ENCODE peak calls at places on chromosome 15, in ten cellular contexts. One of them, this sample, is unnamed. For H3K4me1, the result is how much of the 10 kb centered on the place peaks cover.

GRCh38 chr15:88125578-88125977 is 131.0 kb downstream of the NTRK3 start:
- DNase-seq in ovary: no peak
- DNase-seq in H9: no peak
- DNase-seq in SJSA1: no peak
- DNase-seq in cardiac muscle cell: no peak
- DNase-seq in right cardiac atrium: peak
- DNase-seq in breast epithelium: no peak
- DNase-seq in lower lobe of right lung: no peak
- DNase-seq in suprapubic skin: no peak
- DNase-seq in stomach: no peak
- DNase-seq in this sample: no peak

GRCh38 chr15:27250223-27250622 is 279.2 kb downstream of the GABRG3 start:
- DNase-seq in ovary: no peak
- DNase-seq in H9: no peak
- DNase-seq in SJSA1: no peak
- DNase-seq in cardiac muscle cell: no peak
- DNase-seq in right cardiac atrium: no peak
- DNase-seq in breast epithelium: no peak
- DNase-seq in lower lobe of right lung: no peak
- DNase-seq in suprapubic skin: no peak
- DNase-seq in stomach: no peak
- DNase-seq in this sample: no peak

GRCh38 chr15:44193651-44194396 is 1.2 kb downstream of the FRMD5 start:
- DNase-seq in ovary: no peak
- DNase-seq in H9: peak
- DNase-seq in SJSA1: no peak
- DNase-seq in cardiac muscle cell: peak
- DNase-seq in right cardiac atrium: no peak
- DNase-seq in breast epithelium: no peak
- DNase-seq in lower lobe of right lung: no peak
- DNase-seq in suprapubic skin: no peak
- DNase-seq in stomach: no peak
- DNase-seq in this sample: no peak

GRCh38 chr15:92878593-92879053 is 21.5 kb upstream of the CHD2 start:
- DNase-seq in ovary: no peak
- DNase-seq in H9: no peak
- DNase-seq in SJSA1: no peak
- DNase-seq in cardiac muscle cell: no peak
- DNase-seq in right cardiac atrium: no peak
- DNase-seq in breast epithelium: no peak
- DNase-seq in lower lobe of right lung: no peak
- DNase-seq in suprapubic skin: no peak
- DNase-seq in stomach: no peak
- DNase-seq in this sample: no peak

GRCh38 chr15:45128971-45129639 is 574 bp downstream of the DUOXA1 start:
- DNase-seq in ovary: no peak
- DNase-seq in H9: peak
- DNase-seq in SJSA1: no peak
- DNase-seq in cardiac muscle cell: no peak
- DNase-seq in right cardiac atrium: no peak
- DNase-seq in breast epithelium: no peak
- DNase-seq in lower lobe of right lung: peak
- DNase-seq in suprapubic skin: no peak
- DNase-seq in stomach: no peak
- DNase-seq in this sample: peak

GRCh38 chr15:39581501-39582285 is 814 bp downstream of the THBS1 start:
- DNase-seq in ovary: peak
- DNase-seq in H9: peak
- DNase-seq in SJSA1: peak
- DNase-seq in cardiac muscle cell: peak
- DNase-seq in right cardiac atrium: peak
- DNase-seq in breast epithelium: peak
- DNase-seq in lower lobe of right lung: peak
- DNase-seq in suprapubic skin: no peak
- DNase-seq in stomach: peak
- DNase-seq in this sample: peak

GRCh38 chr15:59255647-59256380 is 49.2 kb downstream of the LDHAL6B start:
- DNase-seq in ovary: no peak
- DNase-seq in H9: no peak
- DNase-seq in SJSA1: no peak
- DNase-seq in cardiac muscle cell: no peak
- DNase-seq in right cardiac atrium: no peak
- DNase-seq in breast epithelium: no peak
- DNase-seq in lower lobe of right lung: no peak
- DNase-seq in suprapubic skin: no peak
- DNase-seq in stomach: no peak
- DNase-seq in this sample: peak

GRCh38 chr15:54032066-54032465 is 53.8 kb downstream of the UNC13C start:
- DNase-seq in ovary: no peak
- DNase-seq in H9: no peak
- DNase-seq in SJSA1: no peak
- DNase-seq in cardiac muscle cell: no peak
- DNase-seq in right cardiac atrium: no peak
- DNase-seq in breast epithelium: no peak
- DNase-seq in lower lobe of right lung: no peak
- DNase-seq in suprapubic skin: no peak
- DNase-seq in stomach: no peak
- DNase-seq in this sample: no peak

GRCh38 chr15:56640127-56640526 is 93.2 kb downstream of the ZNF280D start:
- DNase-seq in ovary: no peak
- DNase-seq in H9: no peak
- DNase-seq in SJSA1: no peak
- DNase-seq in cardiac muscle cell: no peak
- DNase-seq in right cardiac atrium: no peak
- DNase-seq in breast epithelium: no peak
- DNase-seq in lower lobe of right lung: no peak
- DNase-seq in suprapubic skin: no peak
- DNase-seq in stomach: no peak
- DNase-seq in this sample: no peak
- H3K4me1 ChIP-seq in ovary: under half
- H3K4me1 ChIP-seq in H9: under half
- H3K4me1 ChIP-seq in SJSA1: under half
- H3K4me1 ChIP-seq in cardiac muscle cell: under half
- H3K4me1 ChIP-seq in right cardiac atrium: under half
- H3K4me1 ChIP-seq in breast epithelium: under half
- H3K4me1 ChIP-seq in lower lobe of right lung: under half
- H3K4me1 ChIP-seq in suprapubic skin: under half
- H3K4me1 ChIP-seq in stomach: under half
- H3K4me1 ChIP-seq in this sample: under half

GRCh38 chr15:73991726-73992593 is at the start of gene STOML1:
- DNase-seq in ovary: peak
- DNase-seq in H9: peak
- DNase-seq in SJSA1: peak
- DNase-seq in cardiac muscle cell: peak
- DNase-seq in right cardiac atrium: peak
- DNase-seq in breast epithelium: peak
- DNase-seq in lower lobe of right lung: peak
- DNase-seq in suprapubic skin: peak
- DNase-seq in stomach: peak
- DNase-seq in this sample: peak

GRCh38 chr15:73994912-73995622 is 551 bp downstream of the PML start:
- DNase-seq in ovary: peak
- DNase-seq in H9: no peak
- DNase-seq in SJSA1: peak
- DNase-seq in cardiac muscle cell: peak
- DNase-seq in right cardiac atrium: peak
- DNase-seq in breast epithelium: no peak
- DNase-seq in lower lobe of right lung: peak
- DNase-seq in suprapubic skin: peak
- DNase-seq in stomach: no peak
- DNase-seq in this sample: peak

GRCh38 chr15:73994419-73994883 is at the start of gene PML:
- DNase-seq in ovary: peak
- DNase-seq in H9: peak
- DNase-seq in SJSA1: peak
- DNase-seq in cardiac muscle cell: peak
- DNase-seq in right cardiac atrium: peak
- DNase-seq in breast epithelium: peak
- DNase-seq in lower lobe of right lung: peak
- DNase-seq in suprapubic skin: peak
- DNase-seq in stomach: peak
- DNase-seq in this sample: peak

GRCh38 chr15:73992594-73992898 is 451 bp upstream of the STOML1 start:
- DNase-seq in ovary: no peak
- DNase-seq in H9: no peak
- DNase-seq in SJSA1: no peak
- DNase-seq in cardiac muscle cell: no peak
- DNase-seq in right cardiac atrium: no peak
- DNase-seq in breast epithelium: no peak
- DNase-seq in lower lobe of right lung: no peak
- DNase-seq in suprapubic skin: no peak
- DNase-seq in stomach: no peak
- DNase-seq in this sample: no peak

DNA sequence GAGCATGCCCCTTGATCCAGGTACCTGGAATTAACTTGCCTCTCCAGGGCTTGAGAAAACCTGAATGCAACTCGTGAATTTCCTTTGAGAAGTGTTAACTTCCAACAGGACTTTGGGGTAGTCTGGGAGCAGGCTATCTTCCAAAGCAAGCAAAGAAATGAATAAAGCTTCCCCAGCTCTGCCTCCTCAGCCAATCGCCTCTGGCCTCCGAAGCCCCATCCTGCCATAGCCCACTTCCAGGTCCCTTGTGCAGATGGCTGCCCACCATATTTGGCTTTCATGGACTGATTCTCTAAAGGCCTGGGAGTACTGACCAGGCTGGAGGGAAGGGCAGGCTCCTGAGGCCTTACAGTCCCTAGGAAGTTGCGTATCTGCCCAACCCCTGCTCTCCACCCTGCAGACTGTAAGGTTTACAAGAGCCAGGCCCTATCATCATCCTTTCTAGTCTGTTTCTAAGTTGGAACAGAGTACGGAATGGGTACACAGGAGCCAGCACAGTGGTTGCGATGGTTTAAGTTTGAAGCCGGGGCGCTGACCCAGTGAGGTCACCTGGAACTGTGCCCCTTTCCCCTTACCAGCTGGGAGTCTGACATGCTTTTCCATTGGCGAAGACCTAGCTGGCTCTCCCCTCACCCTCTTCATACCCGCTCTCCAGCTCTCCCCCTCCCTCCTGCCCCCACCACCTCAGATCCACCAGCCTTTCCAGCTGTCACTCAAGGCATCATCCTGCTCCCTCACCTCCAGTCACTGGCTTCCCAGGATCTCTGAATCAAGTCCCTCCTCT is 1.1 kb upstream of the PML start:
- DNase-seq in ovary: no peak
- DNase-seq in H9: no peak
- DNase-seq in SJSA1: no peak
- DNase-seq in cardiac muscle cell: no peak
- DNase-seq in right cardiac atrium: no peak
- DNase-seq in breast epithelium: no peak
- DNase-seq in lower lobe of right lung: no peak
- DNase-seq in suprapubic skin: peak
- DNase-seq in stomach: no peak
- DNase-seq in this sample: no peak
- H3K27ac ChIP-seq in ovary: no peak
- H3K27ac ChIP-seq in H9: no peak
- H3K27ac ChIP-seq in SJSA1: no peak
- H3K27ac ChIP-seq in cardiac muscle cell: no peak
- H3K27ac ChIP-seq in right cardiac atrium: no peak
- H3K27ac ChIP-seq in breast epithelium: peak
- H3K27ac ChIP-seq in lower lobe of right lung: peak
- H3K27ac ChIP-seq in suprapubic skin: peak
- H3K27ac ChIP-seq in stomach: peak
- H3K27ac ChIP-seq in this sample: no peak

GRCh38 chr15:64622410-64623260 is 152.8 kb downstream of the RBPMS2 start:
- DNase-seq in ovary: no peak
- DNase-seq in H9: no peak
- DNase-seq in SJSA1: no peak
- DNase-seq in cardiac muscle cell: no peak
- DNase-seq in right cardiac atrium: no peak
- DNase-seq in breast epithelium: no peak
- DNase-seq in lower lobe of right lung: no peak
- DNase-seq in suprapubic skin: no peak
- DNase-seq in stomach: no peak
- DNase-seq in this sample: no peak

GRCh38 chr15:64624242-64624641 is 151.1 kb downstream of the RBPMS2 start:
- DNase-seq in ovary: no peak
- DNase-seq in H9: no peak
- DNase-seq in SJSA1: no peak
- DNase-seq in cardiac muscle cell: no peak
- DNase-seq in right cardiac atrium: no peak
- DNase-seq in breast epithelium: no peak
- DNase-seq in lower lobe of right lung: no peak
- DNase-seq in suprapubic skin: no peak
- DNase-seq in stomach: no peak
- DNase-seq in this sample: no peak

GRCh38 chr15:64620991-64621495 is 154.3 kb downstream of the RBPMS2 start:
- DNase-seq in ovary: no peak
- DNase-seq in H9: no peak
- DNase-seq in SJSA1: no peak
- DNase-seq in cardiac muscle cell: no peak
- DNase-seq in right cardiac atrium: no peak
- DNase-seq in breast epithelium: no peak
- DNase-seq in lower lobe of right lung: no peak
- DNase-seq in suprapubic skin: no peak
- DNase-seq in stomach: no peak
- DNase-seq in this sample: no peak

GRCh38 chr15:64619880-64620839 is 155.2 kb downstream of the RBPMS2 start:
- DNase-seq in ovary: no peak
- DNase-seq in H9: no peak
- DNase-seq in SJSA1: no peak
- DNase-seq in cardiac muscle cell: peak
- DNase-seq in right cardiac atrium: no peak
- DNase-seq in breast epithelium: no peak
- DNase-seq in lower lobe of right lung: no peak
- DNase-seq in suprapubic skin: no peak
- DNase-seq in stomach: no peak
- DNase-seq in this sample: no peak

GRCh38 chr15:64623347-64624024 is 151.9 kb downstream of the RBPMS2 start:
- DNase-seq in ovary: no peak
- DNase-seq in H9: no peak
- DNase-seq in SJSA1: no peak
- DNase-seq in cardiac muscle cell: no peak
- DNase-seq in right cardiac atrium: no peak
- DNase-seq in breast epithelium: no peak
- DNase-seq in lower lobe of right lung: no peak
- DNase-seq in suprapubic skin: no peak
- DNase-seq in stomach: no peak
- DNase-seq in this sample: no peak
- H3K4me1 ChIP-seq in ovary: under half
- H3K4me1 ChIP-seq in H9: under half
- H3K4me1 ChIP-seq in SJSA1: under half
- H3K4me1 ChIP-seq in cardiac muscle cell: under half
- H3K4me1 ChIP-seq in right cardiac atrium: under half
- H3K4me1 ChIP-seq in breast epithelium: under half
- H3K4me1 ChIP-seq in lower lobe of right lung: under half
- H3K4me1 ChIP-seq in suprapubic skin: under half
- H3K4me1 ChIP-seq in stomach: under half
- H3K4me1 ChIP-seq in this sample: under half

GRCh38 chr15:38533926-38534325 is 30.7 kb downstream of the RASGRP1 start:
- DNase-seq in ovary: no peak
- DNase-seq in H9: no peak
- DNase-seq in SJSA1: no peak
- DNase-seq in cardiac muscle cell: no peak
- DNase-seq in right cardiac atrium: no peak
- DNase-seq in breast epithelium: no peak
- DNase-seq in lower lobe of right lung: no peak
- DNase-seq in suprapubic skin: no peak
- DNase-seq in stomach: no peak
- DNase-seq in this sample: no peak

GRCh38 chr15:38530113-38530512 is 34.5 kb downstream of the RASGRP1 start:
- DNase-seq in ovary: no peak
- DNase-seq in H9: no peak
- DNase-seq in SJSA1: no peak
- DNase-seq in cardiac muscle cell: no peak
- DNase-seq in right cardiac atrium: no peak
- DNase-seq in breast epithelium: no peak
- DNase-seq in lower lobe of right lung: no peak
- DNase-seq in suprapubic skin: no peak
- DNase-seq in stomach: no peak
- DNase-seq in this sample: no peak

GRCh38 chr15:38532728-38533127 is 31.9 kb downstream of the RASGRP1 start:
- DNase-seq in ovary: no peak
- DNase-seq in H9: no peak
- DNase-seq in SJSA1: no peak
- DNase-seq in cardiac muscle cell: no peak
- DNase-seq in right cardiac atrium: no peak
- DNase-seq in breast epithelium: no peak
- DNase-seq in lower lobe of right lung: no peak
- DNase-seq in suprapubic skin: no peak
- DNase-seq in stomach: no peak
- DNase-seq in this sample: no peak

GRCh38 chr15:38533416-38533915 is 31.1 kb downstream of the RASGRP1 start:
- DNase-seq in ovary: no peak
- DNase-seq in H9: no peak
- DNase-seq in SJSA1: no peak
- DNase-seq in cardiac muscle cell: no peak
- DNase-seq in right cardiac atrium: no peak
- DNase-seq in breast epithelium: no peak
- DNase-seq in lower lobe of right lung: no peak
- DNase-seq in suprapubic skin: no peak
- DNase-seq in stomach: no peak
- DNase-seq in this sample: no peak

GRCh38 chr15:38531509-38531908 is 33.1 kb downstream of the RASGRP1 start:
- DNase-seq in ovary: no peak
- DNase-seq in H9: no peak
- DNase-seq in SJSA1: peak
- DNase-seq in cardiac muscle cell: peak
- DNase-seq in right cardiac atrium: no peak
- DNase-seq in breast epithelium: no peak
- DNase-seq in lower lobe of right lung: no peak
- DNase-seq in suprapubic skin: no peak
- DNase-seq in stomach: no peak
- DNase-seq in this sample: no peak
- H3K27ac ChIP-seq in ovary: no peak
- H3K27ac ChIP-seq in H9: no peak
- H3K27ac ChIP-seq in SJSA1: no peak
- H3K27ac ChIP-seq in cardiac muscle cell: no peak
- H3K27ac ChIP-seq in right cardiac atrium: no peak
- H3K27ac ChIP-seq in breast epithelium: no peak
- H3K27ac ChIP-seq in lower lobe of right lung: no peak
- H3K27ac ChIP-seq in suprapubic skin: peak
- H3K27ac ChIP-seq in stomach: no peak
- H3K27ac ChIP-seq in this sample: no peak

This sample was measured in pancreas.